ENCODE peak calls at places on chromosome 16, in four cellular contexts. One of them, this sample, is unnamed.

GRCh38 chr16:56609463-56609921 is 1.1 kb downstream of the MT2A start:
- DNase-seq in GM12878: peak
- DNase-seq in WTC11: no peak
- DNase-seq in HepG2: peak
- DNase-seq in this sample: no peak

GRCh38 chr16:61897657-61898056 is 138.6 kb downstream of the CDH8 start:
- DNase-seq in GM12878: no peak
- DNase-seq in WTC11: no peak
- DNase-seq in HepG2: no peak
- DNase-seq in this sample: no peak

GRCh38 chr16:70656712-70657263 is 10.4 kb downstream of the IL34 start:
- DNase-seq in GM12878: no peak
- DNase-seq in WTC11: no peak
- DNase-seq in HepG2: peak
- DNase-seq in this sample: no peak

GRCh38 chr16:66605177-66605999 is 884 bp downstream of the CMTM3 start:
- DNase-seq in GM12878: no peak
- DNase-seq in WTC11: peak
- DNase-seq in HepG2: peak
- DNase-seq in this sample: peak

GRCh38 chr16:73864868-73865267 is 431.7 kb upstream of the PSMD7 start:
- DNase-seq in GM12878: no peak
- DNase-seq in WTC11: no peak
- DNase-seq in HepG2: no peak
- DNase-seq in this sample: no peak

GRCh38 chr16:57256601-57257395 is 11.7 kb downstream of the ARL2BP start:
- DNase-seq in GM12878: no peak
- DNase-seq in WTC11: no peak
- DNase-seq in HepG2: no peak
- DNase-seq in this sample: peak

GRCh38 chr16:73356401-73357079 is 308.6 kb upstream of the ZFHX3 start:
- DNase-seq in GM12878: no peak
- DNase-seq in WTC11: no peak
- DNase-seq in HepG2: no peak
- DNase-seq in this sample: no peak

GRCh38 chr16:3625911-3626732 is 14.7 kb upstream of the SLX4 start:
- DNase-seq in GM12878: no peak
- DNase-seq in WTC11: no peak
- DNase-seq in HepG2: no peak
- DNase-seq in this sample: no peak

GRCh38 chr16:86073763-86074493 is 175.0 kb downstream of the IRF8 start:
- DNase-seq in GM12878: no peak
- DNase-seq in WTC11: no peak
- DNase-seq in HepG2: no peak
- DNase-seq in this sample: no peak

GRCh38 chr16:27706156-27706705 is 156.3 kb downstream of the KATNIP start:
- DNase-seq in GM12878: no peak
- DNase-seq in WTC11: no peak
- DNase-seq in HepG2: no peak
- DNase-seq in this sample: no peak

GRCh38 chr16:81626181-81626674 is 152.9 kb upstream of the PLCG2 start:
- DNase-seq in GM12878: no peak
- DNase-seq in WTC11: no peak
- DNase-seq in HepG2: no peak
- DNase-seq in this sample: no peak

GRCh38 chr16:11370084-11370931 is 25.0 kb downstream of the RMI2 start:
- DNase-seq in GM12878: peak
- DNase-seq in WTC11: no peak
- DNase-seq in HepG2: peak
- DNase-seq in this sample: no peak

GRCh38 chr16:64356267-64356666 is 765.6 kb downstream of the CDH11 start:
- DNase-seq in GM12878: no peak
- DNase-seq in WTC11: no peak
- DNase-seq in HepG2: no peak
- DNase-seq in this sample: no peak

GRCh38 chr16:1612320-1613111 is at the start of gene CRAMP1:
- DNase-seq in GM12878: no peak
- DNase-seq in WTC11: peak
- DNase-seq in HepG2: no peak
- DNase-seq in this sample: peak

GRCh38 chr16:1510941-1511351 is 17.8 kb downstream of the TELO2 start:
- DNase-seq in GM12878: no peak
- DNase-seq in WTC11: peak
- DNase-seq in HepG2: no peak
- DNase-seq in this sample: no peak

GRCh38 chr16:8253718-8254117 is 336.6 kb downstream of the TMEM114 start:
- DNase-seq in GM12878: no peak
- DNase-seq in WTC11: no peak
- DNase-seq in HepG2: no peak
- DNase-seq in this sample: no peak

GRCh38 chr16:23729503-23730424 is 16.7 kb upstream of the ERN2 start:
- DNase-seq in GM12878: no peak
- DNase-seq in WTC11: peak
- DNase-seq in HepG2: peak
- DNase-seq in this sample: peak

GRCh38 chr16:57617604-57618111 is 10.8 kb upstream of the ADGRG1 start:
- DNase-seq in GM12878: no peak
- DNase-seq in WTC11: peak
- DNase-seq in HepG2: no peak
- DNase-seq in this sample: no peak

GRCh38 chr16:25135239-25135878 is 23.8 kb downstream of the LCMT1 start:
- DNase-seq in GM12878: no peak
- DNase-seq in WTC11: no peak
- DNase-seq in HepG2: peak
- DNase-seq in this sample: no peak
- TF ChIP-seq CBFB in GM12878: no peak
- TF ChIP-seq CBFB in WTC11: no peak
- TF ChIP-seq CBFB in HepG2: no peak
- TF ChIP-seq CBFB in this sample: no peak

DNA sequence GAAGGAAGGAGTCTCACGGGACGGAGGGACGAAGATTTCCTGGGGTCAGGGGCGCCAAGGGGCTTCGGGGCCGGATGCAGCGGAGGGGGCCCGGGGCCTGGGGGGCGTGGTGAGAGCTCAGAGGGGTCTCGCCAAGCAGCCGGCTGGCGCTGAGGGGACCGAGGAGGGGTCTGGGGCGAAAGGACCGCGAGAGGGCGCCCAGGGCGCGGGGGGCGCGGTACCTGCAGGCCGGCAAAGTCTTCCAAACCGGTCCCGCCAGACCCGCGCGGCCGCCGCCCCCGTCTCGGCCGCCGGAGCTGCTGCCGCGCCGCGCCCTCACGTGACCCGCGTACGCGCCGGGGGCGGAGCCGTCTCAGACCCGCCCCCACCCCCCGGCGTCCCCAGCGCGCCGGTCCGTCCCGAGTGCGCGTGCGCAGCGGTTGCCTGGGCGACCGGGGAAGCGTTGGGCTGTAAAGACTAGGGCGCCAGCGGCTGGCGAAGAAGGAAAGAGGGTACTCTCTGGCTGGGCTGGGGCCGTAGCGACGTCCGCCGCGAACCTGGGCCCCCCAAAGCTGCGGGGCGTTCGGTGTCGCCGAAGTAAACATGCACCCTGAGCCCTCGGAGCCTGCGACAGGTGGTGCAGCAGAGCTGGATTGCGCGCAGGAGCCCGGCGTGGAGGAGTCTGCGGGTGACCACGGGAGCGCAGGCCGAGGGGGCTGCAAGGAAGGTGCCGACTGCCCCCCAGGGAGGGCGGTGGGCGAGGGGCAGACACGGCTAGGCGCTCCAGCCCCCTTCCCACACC is at the start of the genes DNAAF1 and HSDL1:
- DNase-seq in GM12878: peak
- DNase-seq in WTC11: peak
- DNase-seq in HepG2: peak
- DNase-seq in this sample: peak
- TF ChIP-seq CBFB in GM12878: no peak
- TF ChIP-seq CBFB in WTC11: no peak
- TF ChIP-seq CBFB in HepG2: no peak
- TF ChIP-seq CBFB in this sample: no peak

GRCh38 chr16:68756250-68757051 is 19.4 kb downstream of the CDH1 start:
- DNase-seq in GM12878: peak
- DNase-seq in WTC11: no peak
- DNase-seq in HepG2: no peak
- DNase-seq in this sample: no peak

GRCh38 chr16:68764866-68765265 is 27.8 kb downstream of the CDH1 start:
- DNase-seq in GM12878: no peak
- DNase-seq in WTC11: no peak
- DNase-seq in HepG2: no peak
- DNase-seq in this sample: no peak

GRCh38 chr16:68759062-68759461 is 22.0 kb downstream of the CDH1 start:
- DNase-seq in GM12878: no peak
- DNase-seq in WTC11: no peak
- DNase-seq in HepG2: no peak
- DNase-seq in this sample: no peak

GRCh38 chr16:68762996-68763756 is 26.1 kb downstream of the CDH1 start:
- DNase-seq in GM12878: no peak
- DNase-seq in WTC11: peak
- DNase-seq in HepG2: no peak
- DNase-seq in this sample: no peak

GRCh38 chr16:68760671-68761275 is 23.7 kb downstream of the CDH1 start:
- DNase-seq in GM12878: peak
- DNase-seq in WTC11: no peak
- DNase-seq in HepG2: peak
- DNase-seq in this sample: peak
- TF ChIP-seq CBFB in GM12878: peak
- TF ChIP-seq CBFB in WTC11: no peak
- TF ChIP-seq CBFB in HepG2: no peak
- TF ChIP-seq CBFB in this sample: no peak

DNA sequence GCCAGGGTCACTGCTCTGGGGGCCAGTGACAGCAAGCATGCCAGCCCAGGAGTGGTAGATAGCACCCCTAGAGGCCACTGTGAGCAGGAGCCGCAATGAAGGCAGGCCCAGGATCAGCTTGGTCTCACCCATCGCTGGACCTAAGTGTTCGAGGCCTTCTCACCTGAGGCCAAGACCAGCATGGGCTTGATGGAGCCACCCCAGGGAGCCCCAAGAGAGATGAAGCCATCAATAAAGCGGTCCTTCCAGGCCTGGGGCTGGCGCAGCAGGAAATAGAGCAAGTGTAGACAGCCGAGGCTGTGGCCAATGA is 1.8 kb downstream of the LCAT start:
- DNase-seq in GM12878: no peak
- DNase-seq in WTC11: peak
- DNase-seq in HepG2: peak
- DNase-seq in this sample: peak
- TF ChIP-seq CBFB in GM12878: no peak
- TF ChIP-seq CBFB in WTC11: no peak
- TF ChIP-seq CBFB in HepG2: no peak
- TF ChIP-seq CBFB in this sample: no peak

DNA sequence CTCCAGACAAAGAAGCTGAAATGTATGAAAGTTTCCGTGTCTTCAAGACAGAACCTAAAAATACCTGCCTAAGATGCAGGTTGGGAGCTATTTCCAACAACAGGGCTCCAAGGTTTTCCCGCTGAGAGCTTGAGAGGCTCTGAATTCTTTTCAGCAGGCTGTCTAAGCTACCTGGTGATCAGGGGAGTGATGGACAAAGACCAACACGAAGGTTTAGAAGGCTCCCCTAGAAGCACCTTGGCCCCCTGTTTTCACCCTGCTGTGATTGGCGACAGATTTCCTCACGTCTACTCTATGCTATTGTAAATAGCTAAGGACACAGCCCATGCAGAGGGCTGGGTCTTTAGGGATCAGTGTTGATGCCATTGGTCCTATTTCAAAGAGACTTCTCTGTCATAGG is 275.2 kb upstream of the SALL1 start:
- DNase-seq in GM12878: no peak
- DNase-seq in WTC11: no peak
- DNase-seq in HepG2: no peak
- DNase-seq in this sample: no peak
- TF ChIP-seq CBFB in GM12878: no peak
- TF ChIP-seq CBFB in WTC11: no peak
- TF ChIP-seq CBFB in HepG2: no peak
- TF ChIP-seq CBFB in this sample: no peak

DNA sequence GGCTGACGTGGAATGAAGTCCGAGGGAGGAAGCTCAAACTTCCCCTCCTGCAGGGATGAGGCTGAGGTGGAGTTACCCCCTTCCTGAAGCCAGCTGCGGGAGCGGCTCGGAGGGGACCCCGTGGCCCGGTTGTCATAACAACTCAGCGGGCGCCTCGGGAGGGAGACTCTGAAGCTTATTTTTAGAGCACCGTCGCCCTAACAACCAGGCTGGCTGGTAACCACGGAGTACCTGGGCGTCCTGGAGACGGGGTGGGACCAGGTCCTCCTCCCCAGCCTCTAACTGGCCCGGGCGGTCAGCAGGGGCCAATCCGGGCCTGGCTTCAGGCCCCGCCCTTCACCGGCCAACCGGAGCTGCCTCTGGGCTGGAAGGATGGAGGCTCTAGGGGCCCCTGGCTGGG is 27.7 kb downstream of the NECAB2 start:
- DNase-seq in GM12878: no peak
- DNase-seq in WTC11: peak
- DNase-seq in HepG2: no peak
- DNase-seq in this sample: peak
- TF ChIP-seq CBFB in GM12878: no peak
- TF ChIP-seq CBFB in WTC11: no peak
- TF ChIP-seq CBFB in HepG2: no peak
- TF ChIP-seq CBFB in this sample: no peak

DNA sequence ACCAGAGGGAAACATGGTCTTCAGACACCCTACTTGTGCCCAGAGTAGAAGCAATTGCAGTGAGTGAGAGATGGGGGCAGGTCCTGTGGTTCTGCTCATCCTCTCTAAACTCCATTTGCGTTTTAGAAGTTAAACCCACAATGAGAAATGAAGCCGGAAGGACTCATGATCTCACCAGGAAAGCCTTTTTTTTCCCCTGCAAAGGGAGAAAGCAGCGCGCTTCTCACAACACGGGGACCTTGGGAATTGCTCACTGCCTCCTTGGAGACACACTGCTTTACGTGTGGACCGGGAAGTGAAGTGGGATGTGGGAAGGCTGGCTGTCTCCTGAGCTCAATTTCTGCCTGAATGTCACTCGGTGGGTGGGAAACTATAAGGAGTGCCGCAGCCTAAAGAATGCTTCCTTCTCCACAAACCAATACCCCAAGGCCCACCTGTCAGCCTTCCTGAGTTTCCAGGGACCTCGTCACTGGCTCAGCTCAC is 365.5 kb downstream of the XYLT1 start:
- DNase-seq in GM12878: no peak
- DNase-seq in WTC11: no peak
- DNase-seq in HepG2: no peak
- DNase-seq in this sample: no peak
- TF ChIP-seq CBFB in GM12878: no peak
- TF ChIP-seq CBFB in WTC11: no peak
- TF ChIP-seq CBFB in HepG2: no peak
- TF ChIP-seq CBFB in this sample: no peak

DNA sequence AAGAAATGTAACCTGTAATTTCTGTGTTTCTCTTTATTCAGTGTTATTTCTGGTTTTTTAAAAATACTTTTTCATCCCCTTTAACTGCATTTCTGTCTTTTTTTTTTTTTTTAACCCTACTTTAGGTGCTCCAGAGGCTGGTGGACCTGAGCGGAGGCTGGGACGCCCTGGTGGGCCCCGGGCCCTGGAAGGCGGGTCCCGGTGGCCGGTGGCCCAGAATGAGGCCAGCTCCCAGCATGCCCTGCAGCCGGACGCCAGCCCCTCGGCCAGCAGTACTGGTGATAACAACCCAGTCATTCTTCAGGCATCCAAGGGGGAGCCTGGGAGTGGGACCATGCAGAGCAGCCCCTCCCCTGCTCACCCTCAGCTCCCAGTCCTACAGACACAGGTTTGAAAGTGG is 1.5 kb downstream of the SRCAP start:
- DNase-seq in GM12878: no peak
- DNase-seq in WTC11: no peak
- DNase-seq in HepG2: no peak
- DNase-seq in this sample: peak
- TF ChIP-seq CBFB in GM12878: no peak
- TF ChIP-seq CBFB in WTC11: no peak
- TF ChIP-seq CBFB in HepG2: no peak
- TF ChIP-seq CBFB in this sample: no peak

This sample was measured in K562.